ENCODE peak calls at places on chromosomes 16 and 17, in nine cellular contexts. W is lung; N is HCT116; M is PC-9; L is brain microvascular endothelial cell; G is lower lobe of right lung; Q is dorsolateral prefrontal cortex; K is CD8-positive, alpha-beta memory T cell; H is CD4-positive, CD25-positive, alpha-beta regulatory T cell. D is an unnamed sample.

GRCh38 chr17:81991684-81992513 is 14.5 kb downstream of the ASPSCR1 start:
- DNase-seq in Q (peak), H (no peak), W (peak), G (peak), M (peak), K (no peak), N (no peak), L (peak), D (peak)

GRCh38 chr17:17929655-17930380 is 42.4 kb downstream of the TOM1L2 start:
- DNase-seq in Q (no peak), W (no peak), K (no peak), M (no peak), G (no peak), L (no peak), N (no peak), H (no peak), D (no peak)

GRCh38 chr16:17228048-17228707 is 242.6 kb downstream of the XYLT1 start:
- DNase-seq in L (no peak), G (no peak), M (no peak), H (no peak), Q (no peak), N (no peak), K (no peak), W (no peak), D (no peak)

GRCh38 chr17:42535400-42536047 is 517 bp upstream of the NAGLU start:
- DNase-seq in W (no peak), H (no peak), M (no peak), K (no peak), L (no peak), G (no peak), N (no peak), Q (no peak), D (no peak)

GRCh38 chr17:74749262-74750038 is 1.0 kb downstream of the NHERF1 start:
- DNase-seq in N (no peak), Q (no peak), K (peak), H (peak), M (peak), G (no peak), W (no peak), L (no peak), D (no peak)

GRCh38 chr17:40402668-40403067 is 15.0 kb downstream of the TOP2A start:
- DNase-seq in G (no peak), M (no peak), W (no peak), N (no peak), L (no peak), K (no peak), Q (no peak), H (no peak), D (no peak)

GRCh38 chr17:26809033-26809432 is 484.9 kb upstream of the WSB1 start:
- DNase-seq in N (peak), M (no peak), L (no peak), W (no peak), K (no peak), H (no peak), G (no peak), Q (no peak), D (peak)

GRCh38 chr16:2938206-2938605 is 25.9 kb upstream of the KREMEN2 start:
- DNase-seq in G (no peak), N (no peak), K (no peak), L (no peak), M (no peak), H (no peak), W (no peak), Q (no peak), D (no peak)

GRCh38 chr16:5062051-5062450 is 3.7 kb downstream of the C16orf89 start:
- DNase-seq in Q (no peak), H (no peak), W (no peak), L (no peak), G (no peak), M (no peak), K (no peak), N (no peak), D (no peak)

GRCh38 chr17:2900842-2901241 is 104.6 kb downstream of the RAP1GAP2 start:
- DNase-seq in H (no peak), G (no peak), N (no peak), Q (no peak), K (no peak), M (no peak), L (no peak), W (no peak), D (no peak)

GRCh38 chr17:19331134-19331533 is 31.4 kb downstream of the B9D1 start:
- DNase-seq in Q (no peak), H (no peak), W (no peak), L (peak), G (no peak), M (peak), K (no peak), N (no peak), D (no peak)

GRCh38 chr16:57600048-57600835 is 28.2 kb upstream of the ADGRG1 start:
- DNase-seq in M (peak), K (no peak), G (peak), W (peak), Q (no peak), L (peak), H (no peak), N (peak), D (no peak)

GRCh38 chr16:67170168-67170947 is at the start of gene NOL3:
- DNase-seq in G (peak), N (no peak), M (peak), K (no peak), W (peak), Q (no peak), L (peak), H (no peak), D (no peak)

GRCh38 chr16:89017956-89018604 is 41.1 kb upstream of the CBFA2T3 start:
- DNase-seq in G (no peak), N (no peak), W (no peak), L (no peak), Q (peak), M (no peak), K (no peak), H (no peak), D (no peak)

GRCh38 chr17:27106982-27107360 is 186.9 kb upstream of the WSB1 start:
- DNase-seq in L (no peak), N (no peak), H (no peak), W (no peak), G (no peak), M (no peak), Q (no peak), K (no peak), D (peak)

GRCh38 chr17:75845058-75845711 is 981 bp upstream of the UNC13D start:
- DNase-seq in N (peak), L (peak), G (peak), W (peak), K (no peak), M (peak), H (peak), Q (peak), D (peak)

GRCh38 chr16:8751481-8752311 is 45.7 kb downstream of the TMEM186 start:
- DNase-seq in M (peak), N (peak), H (no peak), Q (no peak), K (no peak), L (peak), G (no peak), W (no peak), D (no peak)

GRCh38 chr16:50207652-50208051 is 54.5 kb downstream of the TENT4B start:
- DNase-seq in G (no peak), H (no peak), Q (no peak), K (no peak), M (no peak), L (peak), W (no peak), N (no peak), D (no peak)

GRCh38 chr16:53417011-53417410 is 17.3 kb upstream of the RBL2 start:
- DNase-seq in M (no peak), N (no peak), Q (no peak), L (no peak), K (no peak), G (no peak), W (no peak), H (no peak), D (no peak)

DNA sequence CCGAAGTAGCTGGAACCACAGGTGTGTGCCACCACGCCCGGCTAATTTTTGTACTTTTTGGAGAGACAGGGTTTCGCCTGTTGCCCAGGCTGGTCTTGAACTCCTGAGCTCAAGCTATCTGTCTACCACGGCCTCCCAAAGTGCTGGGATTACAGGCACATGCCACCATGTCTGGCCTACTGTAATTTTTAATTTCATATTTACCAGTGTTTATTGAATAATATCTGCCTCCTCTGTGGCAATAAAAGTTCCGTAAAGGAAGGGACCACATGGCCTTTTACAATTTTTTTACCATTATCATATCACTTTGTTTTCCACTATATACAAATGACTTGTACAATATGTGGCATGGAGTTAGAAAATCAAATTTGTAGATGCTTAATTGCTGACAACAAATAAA is 7.8 kb downstream of the USP31 start:
- DNase-seq in W (no peak), K (no peak), L (no peak), Q (no peak), H (no peak), M (no peak), G (no peak), N (no peak), D (no peak)
- H3K27ac ChIP-seq in W (no peak), K (no peak), L (no peak), Q (no peak), H (no peak), M (no peak), G (no peak), N (no peak), D (peak)

GRCh38 chr17:77128895-77129567 is 11.7 kb upstream of the SEC14L1 start:
- DNase-seq in W (no peak), K (no peak), M (no peak), H (no peak), N (no peak), L (peak), Q (no peak), G (no peak), D (no peak)

GRCh38 chr17:77127735-77128361 is 12.9 kb upstream of the SEC14L1 start:
- DNase-seq in M (no peak), G (peak), N (no peak), Q (peak), K (peak), L (peak), W (peak), H (peak), D (no peak)

GRCh38 chr17:77126519-77126918 is 14.2 kb upstream of the SEC14L1 start:
- DNase-seq in Q (no peak), K (no peak), H (no peak), N (no peak), W (no peak), M (peak), G (no peak), L (no peak), D (peak)

GRCh38 chr17:77124192-77124908 is 16.4 kb upstream of the SEC14L1 start:
- DNase-seq in M (peak), W (no peak), N (peak), H (no peak), K (no peak), G (no peak), Q (no peak), L (peak), D (peak)

GRCh38 chr17:77125432-77125901 is 15.3 kb upstream of the SEC14L1 start:
- DNase-seq in M (peak), W (no peak), L (peak), Q (no peak), K (no peak), N (peak), H (no peak), G (no peak), D (peak)
- H3K27ac ChIP-seq in M (peak), W (peak), L (peak), Q (peak), K (no peak), N (peak), H (no peak), G (peak), D (peak)

GRCh38 chr17:30933966-30934365 is 12.2 kb downstream of the ADAP2 start:
- DNase-seq in N (no peak), K (no peak), H (no peak), W (peak), Q (no peak), L (no peak), M (no peak), G (no peak), D (no peak)

GRCh38 chr17:30942311-30943079 is 20.8 kb downstream of the ADAP2 start:
- DNase-seq in G (no peak), H (no peak), M (no peak), N (no peak), Q (no peak), K (no peak), L (no peak), W (no peak), D (no peak)

GRCh38 chr17:30939059-30939689 is 17.4 kb downstream of the ADAP2 start:
- DNase-seq in L (no peak), H (peak), W (no peak), N (no peak), Q (no peak), G (no peak), M (no peak), K (no peak), D (no peak)
- H3K27ac ChIP-seq in L (no peak), H (peak), W (no peak), N (no peak), Q (no peak), G (peak), M (no peak), K (no peak), D (no peak)

GRCh38 chr17:79943354-79944241 is 92.1 kb downstream of the TBC1D16 start:
- DNase-seq in H (no peak), G (peak), M (no peak), Q (peak), W (no peak), L (no peak), K (no peak), N (no peak), D (no peak)
- H3K27ac ChIP-seq in H (no peak), G (no peak), M (no peak), Q (no peak), W (no peak), L (no peak), K (no peak), N (no peak), D (no peak)

D was measured in epithelial cell of prostate.